ENCODE peak calls at places on chromosomes 12 and 14, in eight cellular contexts. One of them, this sample, is unnamed.
A peak's percentile ranks its signal among the peaks of the same experiment; 100 is the strongest.

GRCh38 chr14:73125169-73125588 is 11.1 kb upstream of the PSEN1 start:
- DNase-seq in endothelial cell of umbilical vein: no peak
- DNase-seq in heart left ventricle: no peak
- DNase-seq in IMR-90: no peak
- DNase-seq in aorta: no peak
- DNase-seq in stomach: no peak
- DNase-seq in spleen: no peak
- DNase-seq in CD8-positive, alpha-beta memory T cell: no peak
- DNase-seq in this sample: no peak

GRCh38 chr14:61609143-61609851 is 86.0 kb upstream of the HIF1A start:
- DNase-seq in endothelial cell of umbilical vein: peak; percentile 87
- DNase-seq in heart left ventricle: no peak
- DNase-seq in IMR-90: peak; percentile 66
- DNase-seq in aorta: no peak
- DNase-seq in stomach: no peak
- DNase-seq in spleen: no peak
- DNase-seq in CD8-positive, alpha-beta memory T cell: no peak
- DNase-seq in this sample: no peak

GRCh38 chr12:42585175-42585845 is 4.2 kb downstream of the PRICKLE1 start:
- DNase-seq in endothelial cell of umbilical vein: peak; percentile 36
- DNase-seq in heart left ventricle: no peak
- DNase-seq in IMR-90: no peak
- DNase-seq in aorta: no peak
- DNase-seq in stomach: no peak
- DNase-seq in spleen: no peak
- DNase-seq in CD8-positive, alpha-beta memory T cell: no peak
- DNase-seq in this sample: no peak

GRCh38 chr12:6067152-6067916 is 57.1 kb downstream of the VWF start:
- DNase-seq in endothelial cell of umbilical vein: peak; percentile 91
- DNase-seq in heart left ventricle: no peak
- DNase-seq in IMR-90: peak; percentile 28
- DNase-seq in aorta: no peak
- DNase-seq in stomach: peak; percentile 40
- DNase-seq in spleen: no peak
- DNase-seq in CD8-positive, alpha-beta memory T cell: no peak
- DNase-seq in this sample: no peak

GRCh38 chr14:85443001-85443400 is 86.9 kb upstream of the FLRT2 start:
- DNase-seq in endothelial cell of umbilical vein: no peak
- DNase-seq in heart left ventricle: no peak
- DNase-seq in IMR-90: peak; percentile 8
- DNase-seq in aorta: no peak
- DNase-seq in stomach: no peak
- DNase-seq in spleen: no peak
- DNase-seq in CD8-positive, alpha-beta memory T cell: no peak
- DNase-seq in this sample: no peak

GRCh38 chr12:67222302-67222701 is 46.9 kb upstream of the CAND1 start:
- DNase-seq in endothelial cell of umbilical vein: no peak
- DNase-seq in heart left ventricle: no peak
- DNase-seq in IMR-90: peak; percentile 10
- DNase-seq in aorta: no peak
- DNase-seq in stomach: no peak
- DNase-seq in spleen: no peak
- DNase-seq in CD8-positive, alpha-beta memory T cell: no peak
- DNase-seq in this sample: no peak

GRCh38 chr12:18224745-18225144 is 36.6 kb upstream of the PIK3C2G start:
- DNase-seq in endothelial cell of umbilical vein: no peak
- DNase-seq in heart left ventricle: no peak
- DNase-seq in IMR-90: peak; percentile 5
- DNase-seq in aorta: no peak
- DNase-seq in stomach: no peak
- DNase-seq in spleen: no peak
- DNase-seq in CD8-positive, alpha-beta memory T cell: no peak
- DNase-seq in this sample: no peak

GRCh38 chr12:116773276-116773731 is 35.2 kb downstream of the RNFT2 start:
- DNase-seq in endothelial cell of umbilical vein: peak; percentile 87
- DNase-seq in heart left ventricle: no peak
- DNase-seq in IMR-90: no peak
- DNase-seq in aorta: no peak
- DNase-seq in stomach: no peak
- DNase-seq in spleen: peak; percentile 4
- DNase-seq in CD8-positive, alpha-beta memory T cell: no peak
- DNase-seq in this sample: no peak

GRCh38 chr14:81275305-81275950 is 54.7 kb upstream of the GTF2A1 start:
- DNase-seq in endothelial cell of umbilical vein: no peak
- DNase-seq in heart left ventricle: no peak
- DNase-seq in IMR-90: no peak
- DNase-seq in aorta: no peak
- DNase-seq in stomach: no peak
- DNase-seq in spleen: no peak
- DNase-seq in CD8-positive, alpha-beta memory T cell: no peak
- DNase-seq in this sample: no peak

GRCh38 chr14:22926316-22926715 is 2.9 kb downstream of the PRMT5 start:
- DNase-seq in endothelial cell of umbilical vein: no peak
- DNase-seq in heart left ventricle: no peak
- DNase-seq in IMR-90: peak; percentile 20
- DNase-seq in aorta: no peak
- DNase-seq in stomach: no peak
- DNase-seq in spleen: no peak
- DNase-seq in CD8-positive, alpha-beta memory T cell: no peak
- DNase-seq in this sample: no peak

GRCh38 chr12:13982010-13982409 is 608 bp upstream of the GRIN2B start:
- DNase-seq in endothelial cell of umbilical vein: no peak
- DNase-seq in heart left ventricle: no peak
- DNase-seq in IMR-90: no peak
- DNase-seq in aorta: no peak
- DNase-seq in stomach: no peak
- DNase-seq in spleen: no peak
- DNase-seq in CD8-positive, alpha-beta memory T cell: no peak
- DNase-seq in this sample: no peak

GRCh38 chr12:117273091-117273490 is 82.8 kb upstream of the FBXO21 start:
- DNase-seq in endothelial cell of umbilical vein: no peak
- DNase-seq in heart left ventricle: no peak
- DNase-seq in IMR-90: no peak
- DNase-seq in aorta: no peak
- DNase-seq in stomach: no peak
- DNase-seq in spleen: no peak
- DNase-seq in CD8-positive, alpha-beta memory T cell: no peak
- DNase-seq in this sample: no peak

GRCh38 chr14:73460691-73461127 is 2.4 kb upstream of the NUMB start:
- DNase-seq in endothelial cell of umbilical vein: peak; percentile 92
- DNase-seq in heart left ventricle: peak; percentile 46
- DNase-seq in IMR-90: peak; percentile 77
- DNase-seq in aorta: no peak
- DNase-seq in stomach: no peak
- DNase-seq in spleen: no peak
- DNase-seq in CD8-positive, alpha-beta memory T cell: no peak
- DNase-seq in this sample: no peak

GRCh38 chr14:29016050-29016900 is 249.7 kb downstream of the FOXG1 start:
- DNase-seq in endothelial cell of umbilical vein: peak; percentile 60
- DNase-seq in heart left ventricle: no peak
- DNase-seq in IMR-90: peak; percentile 51
- DNase-seq in aorta: no peak
- DNase-seq in stomach: no peak
- DNase-seq in spleen: no peak
- DNase-seq in CD8-positive, alpha-beta memory T cell: no peak
- DNase-seq in this sample: no peak

DNA sequence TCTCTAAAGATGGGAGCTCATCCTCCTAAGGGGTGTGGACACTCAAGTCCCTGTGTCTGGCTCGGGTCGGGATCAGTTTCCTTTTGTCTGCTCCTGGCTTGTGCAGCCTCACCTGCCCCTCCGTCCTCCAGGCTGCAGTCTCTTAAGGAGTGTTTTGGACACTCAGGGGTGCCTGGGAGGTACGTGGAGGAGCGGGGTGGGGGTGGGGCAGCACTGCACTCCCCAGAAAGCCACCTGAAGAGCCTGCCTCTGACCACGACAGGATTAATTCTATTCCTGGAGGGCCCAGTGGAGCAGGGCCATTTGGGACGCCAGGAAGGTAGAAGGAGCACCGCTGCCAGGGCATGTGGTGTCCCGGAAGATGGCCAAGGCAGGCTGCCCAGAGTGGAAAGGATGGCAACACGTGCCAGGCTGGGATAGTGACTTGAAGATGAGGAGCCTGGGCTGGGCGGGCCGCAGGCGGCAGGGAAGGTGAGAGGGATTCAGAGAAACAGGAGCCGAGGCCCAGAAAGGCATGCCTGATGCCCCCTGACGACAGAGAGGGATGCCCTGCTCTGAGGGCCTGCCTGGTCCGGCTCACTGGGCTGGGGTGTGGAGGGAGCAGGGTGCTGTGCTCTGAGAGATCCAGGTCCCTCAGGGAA is 14.8 kb upstream of the LRTM2 start:
- DNase-seq in endothelial cell of umbilical vein: no peak
- DNase-seq in heart left ventricle: no peak
- DNase-seq in IMR-90: no peak
- DNase-seq in aorta: peak; percentile 36
- DNase-seq in stomach: no peak
- DNase-seq in spleen: peak; percentile 77
- DNase-seq in CD8-positive, alpha-beta memory T cell: no peak
- DNase-seq in this sample: no peak
- H3K4me1 ChIP-seq in endothelial cell of umbilical vein: peaks cover 7% of the 10 kb centered on the region
- H3K4me1 ChIP-seq in heart left ventricle: peaks cover 31% of the 10 kb centered on the region
- H3K4me1 ChIP-seq in IMR-90: no peaks in the 10 kb centered on the region
- H3K4me1 ChIP-seq in aorta: no peaks in the 10 kb centered on the region
- H3K4me1 ChIP-seq in stomach: no peaks in the 10 kb centered on the region
- H3K4me1 ChIP-seq in spleen: no peaks in the 10 kb centered on the region
- H3K4me1 ChIP-seq in CD8-positive, alpha-beta memory T cell: peaks cover 6% of the 10 kb centered on the region
- H3K4me1 ChIP-seq in this sample: peaks cover 23% of the 10 kb centered on the region

DNA sequence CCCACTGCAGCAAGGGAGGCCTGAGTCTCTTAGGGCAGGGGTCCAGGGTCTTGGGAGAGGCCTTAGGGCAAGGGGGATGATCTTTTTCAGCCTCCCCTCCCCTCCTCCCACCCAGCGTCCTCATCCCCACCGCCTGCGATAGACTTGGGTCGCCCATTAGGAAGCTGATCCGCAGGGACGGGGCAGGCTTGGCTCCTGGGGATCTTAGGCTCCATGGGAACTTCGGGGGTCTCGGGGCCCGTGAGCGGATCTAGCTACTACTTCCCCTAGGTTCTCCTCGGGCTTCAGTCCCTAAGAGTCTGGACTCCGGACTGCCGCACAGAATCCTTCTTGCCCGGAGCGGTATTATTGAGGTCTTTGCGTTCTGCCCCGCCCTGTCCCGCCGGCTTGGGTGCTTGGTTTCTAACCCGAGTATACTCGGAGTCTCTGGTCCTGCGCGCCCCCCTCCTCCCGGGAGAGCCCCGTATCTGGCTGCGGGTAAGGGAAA is 2.2 kb upstream of the PTHLH start:
- DNase-seq in endothelial cell of umbilical vein: no peak
- DNase-seq in heart left ventricle: no peak
- DNase-seq in IMR-90: no peak
- DNase-seq in aorta: no peak
- DNase-seq in stomach: no peak
- DNase-seq in spleen: no peak
- DNase-seq in CD8-positive, alpha-beta memory T cell: no peak
- DNase-seq in this sample: no peak
- H3K27ac ChIP-seq in endothelial cell of umbilical vein: no peak overlapping the region
- H3K27ac ChIP-seq in heart left ventricle: no peak overlapping the region
- H3K27ac ChIP-seq in IMR-90: no peak overlapping the region
- H3K27ac ChIP-seq in aorta: no peak overlapping the region
- H3K27ac ChIP-seq in stomach: no peak overlapping the region
- H3K27ac ChIP-seq in spleen: no peak overlapping the region
- H3K27ac ChIP-seq in CD8-positive, alpha-beta memory T cell: no peak overlapping the region
- H3K27ac ChIP-seq in this sample: no peak overlapping the region

GRCh38 chr12:89351489-89352241 is 636 bp downstream of the DUSP6 start:
- DNase-seq in endothelial cell of umbilical vein: no peak
- DNase-seq in heart left ventricle: no peak
- DNase-seq in IMR-90: peak; percentile 35
- DNase-seq in aorta: peak; percentile 66
- DNase-seq in stomach: peak; percentile 47
- DNase-seq in spleen: peak; percentile 93
- DNase-seq in CD8-positive, alpha-beta memory T cell: peak; percentile 27
- DNase-seq in this sample: peak; percentile 48
- H3K4me1 ChIP-seq in endothelial cell of umbilical vein: peaks cover 46% of the 10 kb centered on the region
- H3K4me1 ChIP-seq in heart left ventricle: peaks cover 49% of the 10 kb centered on the region
- H3K4me1 ChIP-seq in IMR-90: peaks cover 8% of the 10 kb centered on the region
- H3K4me1 ChIP-seq in aorta: no peaks in the 10 kb centered on the region
- H3K4me1 ChIP-seq in stomach: peaks cover 33% of the 10 kb centered on the region
- H3K4me1 ChIP-seq in spleen: peaks cover 28% of the 10 kb centered on the region
- H3K4me1 ChIP-seq in CD8-positive, alpha-beta memory T cell: peaks cover 38% of the 10 kb centered on the region
- H3K4me1 ChIP-seq in this sample: peaks cover 58% of the 10 kb centered on the region

GRCh38 chr14:65103150-65103760 is 938 bp upstream of the MAX start:
- DNase-seq in endothelial cell of umbilical vein: no peak
- DNase-seq in heart left ventricle: no peak
- DNase-seq in IMR-90: peak; percentile 27
- DNase-seq in aorta: no peak
- DNase-seq in stomach: no peak
- DNase-seq in spleen: peak; percentile 84
- DNase-seq in CD8-positive, alpha-beta memory T cell: no peak
- DNase-seq in this sample: no peak
- H3K27ac ChIP-seq in endothelial cell of umbilical vein: no peak overlapping the region
- H3K27ac ChIP-seq in heart left ventricle: peak overlapping the region; percentile 37
- H3K27ac ChIP-seq in IMR-90: peak overlapping the region; percentile 43
- H3K27ac ChIP-seq in aorta: no peak overlapping the region
- H3K27ac ChIP-seq in stomach: peak overlapping the region; percentile 96
- H3K27ac ChIP-seq in spleen: peak overlapping the region; percentile 99
- H3K27ac ChIP-seq in CD8-positive, alpha-beta memory T cell: peak overlapping the region; percentile 19
- H3K27ac ChIP-seq in this sample: peak overlapping the region; percentile 96

DNA sequence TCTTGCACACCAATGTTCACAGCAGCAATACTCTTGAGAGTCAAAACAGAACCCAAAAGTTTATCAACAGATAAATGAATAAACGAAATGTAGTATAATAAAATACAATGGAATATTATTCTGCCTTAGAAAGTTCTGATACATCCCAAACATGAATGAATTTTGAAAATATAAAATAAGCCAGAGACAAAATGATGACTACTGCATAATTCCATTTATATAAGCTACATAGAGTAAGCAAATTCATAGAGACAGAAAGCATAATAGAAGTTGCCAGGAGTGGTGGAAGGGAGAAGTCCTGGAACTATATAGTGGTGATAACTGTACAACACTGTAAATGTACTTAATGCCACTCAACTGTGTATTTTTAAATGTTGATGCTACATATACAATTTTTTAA is 21.1 kb downstream of the KDM5A start:
- DNase-seq in endothelial cell of umbilical vein: no peak
- DNase-seq in heart left ventricle: no peak
- DNase-seq in IMR-90: no peak
- DNase-seq in aorta: no peak
- DNase-seq in stomach: no peak
- DNase-seq in spleen: no peak
- DNase-seq in CD8-positive, alpha-beta memory T cell: no peak
- DNase-seq in this sample: no peak
- H3K4me1 ChIP-seq in endothelial cell of umbilical vein: no peaks in the 10 kb centered on the region
- H3K4me1 ChIP-seq in heart left ventricle: no peaks in the 10 kb centered on the region
- H3K4me1 ChIP-seq in IMR-90: no peaks in the 10 kb centered on the region
- H3K4me1 ChIP-seq in aorta: no peaks in the 10 kb centered on the region
- H3K4me1 ChIP-seq in stomach: no peaks in the 10 kb centered on the region
- H3K4me1 ChIP-seq in spleen: no peaks in the 10 kb centered on the region
- H3K4me1 ChIP-seq in CD8-positive, alpha-beta memory T cell: no peaks in the 10 kb centered on the region
- H3K4me1 ChIP-seq in this sample: no peaks in the 10 kb centered on the region

GRCh38 chr14:51094901-51095853 is at the start of gene TRIM9:
- DNase-seq in endothelial cell of umbilical vein: peak; percentile 89
- DNase-seq in heart left ventricle: peak; percentile 93
- DNase-seq in IMR-90: peak; percentile 93
- DNase-seq in aorta: peak; percentile 95
- DNase-seq in stomach: peak; percentile 89
- DNase-seq in spleen: peak; percentile 97
- DNase-seq in CD8-positive, alpha-beta memory T cell: peak; percentile 73
- DNase-seq in this sample: peak; percentile 90
- H3K27ac ChIP-seq in endothelial cell of umbilical vein: no peak within 1 kb of the TSS
- H3K27ac ChIP-seq in heart left ventricle: peak within 1 kb of the TSS; percentile 72
- H3K27ac ChIP-seq in IMR-90: no peak within 1 kb of the TSS
- H3K27ac ChIP-seq in aorta: no peak within 1 kb of the TSS
- H3K27ac ChIP-seq in stomach: peak within 1 kb of the TSS; percentile 82
- H3K27ac ChIP-seq in spleen: peak within 1 kb of the TSS; percentile 41
- H3K27ac ChIP-seq in CD8-positive, alpha-beta memory T cell: no peak within 1 kb of the TSS
- H3K27ac ChIP-seq in this sample: peak within 1 kb of the TSS; percentile 23

GRCh38 chr14:95253039-95253620 is 66.6 kb downstream of the CLMN start:
- DNase-seq in endothelial cell of umbilical vein: peak; percentile 29
- DNase-seq in heart left ventricle: no peak
- DNase-seq in IMR-90: no peak
- DNase-seq in aorta: no peak
- DNase-seq in stomach: peak; percentile 10
- DNase-seq in spleen: no peak
- DNase-seq in CD8-positive, alpha-beta memory T cell: no peak
- DNase-seq in this sample: no peak
- H3K4me1 ChIP-seq in endothelial cell of umbilical vein: peaks cover 58% of the 10 kb centered on the region
- H3K4me1 ChIP-seq in heart left ventricle: peaks cover 28% of the 10 kb centered on the region
- H3K4me1 ChIP-seq in IMR-90: peaks cover 3% of the 10 kb centered on the region
- H3K4me1 ChIP-seq in aorta: no peaks in the 10 kb centered on the region
- H3K4me1 ChIP-seq in stomach: peaks cover 19% of the 10 kb centered on the region
- H3K4me1 ChIP-seq in spleen: no peaks in the 10 kb centered on the region
- H3K4me1 ChIP-seq in CD8-positive, alpha-beta memory T cell: no peaks in the 10 kb centered on the region
- H3K4me1 ChIP-seq in this sample: no peaks in the 10 kb centered on the region